ENCODE peak calls at places on chromosomes 7 and 10, in seven cellular contexts. One of them, this sample, is unnamed.

GRCh38 chr10:70528726-70529362 is 50.3 kb downstream of the PALD1 start:
- DNase-seq in GM12865: peak
- DNase-seq in astrocyte of the spinal cord: peak
- DNase-seq in astrocyte of the cerebellum: no peak
- DNase-seq in thoracic aorta: no peak
- DNase-seq in IMR-90: peak
- DNase-seq in AG04450: no peak
- DNase-seq in this sample: no peak

GRCh38 chr10:31929260-31929985 is 792 bp upstream of the ARHGAP12 start:
- DNase-seq in GM12865: peak
- DNase-seq in astrocyte of the spinal cord: peak
- DNase-seq in astrocyte of the cerebellum: no peak
- DNase-seq in thoracic aorta: no peak
- DNase-seq in IMR-90: no peak
- DNase-seq in AG04450: no peak
- DNase-seq in this sample: peak

GRCh38 chr7:23679898-23680416 is at the start of gene FAM221A:
- DNase-seq in GM12865: peak
- DNase-seq in astrocyte of the spinal cord: peak
- DNase-seq in astrocyte of the cerebellum: peak
- DNase-seq in thoracic aorta: peak
- DNase-seq in IMR-90: peak
- DNase-seq in AG04450: peak
- DNase-seq in this sample: peak

GRCh38 chr7:12389089-12389700 is 14.5 kb downstream of the VWDE start:
- DNase-seq in GM12865: peak
- DNase-seq in astrocyte of the spinal cord: peak
- DNase-seq in astrocyte of the cerebellum: peak
- DNase-seq in thoracic aorta: no peak
- DNase-seq in IMR-90: peak
- DNase-seq in AG04450: peak
- DNase-seq in this sample: peak

GRCh38 chr7:99312316-99313203 is 13.1 kb upstream of the ARPC1A start:
- DNase-seq in GM12865: peak
- DNase-seq in astrocyte of the spinal cord: peak
- DNase-seq in astrocyte of the cerebellum: peak
- DNase-seq in thoracic aorta: peak
- DNase-seq in IMR-90: peak
- DNase-seq in AG04450: peak
- DNase-seq in this sample: peak

GRCh38 chr7:132653364-132653930 is 77.2 kb upstream of the PLXNA4 start:
- DNase-seq in GM12865: peak
- DNase-seq in astrocyte of the spinal cord: no peak
- DNase-seq in astrocyte of the cerebellum: no peak
- DNase-seq in thoracic aorta: no peak
- DNase-seq in IMR-90: no peak
- DNase-seq in AG04450: no peak
- DNase-seq in this sample: no peak

GRCh38 chr7:123846217-123846891 is 1.4 kb downstream of the HYAL4 start:
- DNase-seq in GM12865: peak
- DNase-seq in astrocyte of the spinal cord: peak
- DNase-seq in astrocyte of the cerebellum: peak
- DNase-seq in thoracic aorta: no peak
- DNase-seq in IMR-90: no peak
- DNase-seq in AG04450: no peak
- DNase-seq in this sample: no peak

GRCh38 chr7:31114593-31115343 is 62.7 kb downstream of the ADCYAP1R1 start:
- DNase-seq in GM12865: peak
- DNase-seq in astrocyte of the spinal cord: peak
- DNase-seq in astrocyte of the cerebellum: peak
- DNase-seq in thoracic aorta: no peak
- DNase-seq in IMR-90: peak
- DNase-seq in AG04450: no peak
- DNase-seq in this sample: peak

GRCh38 chr10:106493166-106493565 is 671.3 kb downstream of the SORCS1 start:
- DNase-seq in GM12865: no peak
- DNase-seq in astrocyte of the spinal cord: no peak
- DNase-seq in astrocyte of the cerebellum: no peak
- DNase-seq in thoracic aorta: no peak
- DNase-seq in IMR-90: no peak
- DNase-seq in AG04450: no peak
- DNase-seq in this sample: no peak

GRCh38 chr10:113056468-113057021 is 106.5 kb downstream of the TCF7L2 start:
- DNase-seq in GM12865: no peak
- DNase-seq in astrocyte of the spinal cord: peak
- DNase-seq in astrocyte of the cerebellum: peak
- DNase-seq in thoracic aorta: no peak
- DNase-seq in IMR-90: peak
- DNase-seq in AG04450: no peak
- DNase-seq in this sample: no peak

GRCh38 chr10:60706146-60706545 is 72.1 kb upstream of the CDK1 start:
- DNase-seq in GM12865: no peak
- DNase-seq in astrocyte of the spinal cord: no peak
- DNase-seq in astrocyte of the cerebellum: no peak
- DNase-seq in thoracic aorta: no peak
- DNase-seq in IMR-90: no peak
- DNase-seq in AG04450: no peak
- DNase-seq in this sample: no peak

GRCh38 chr7:38383281-38383680 is 109.8 kb upstream of the TARP start:
- DNase-seq in GM12865: no peak
- DNase-seq in astrocyte of the spinal cord: no peak
- DNase-seq in astrocyte of the cerebellum: no peak
- DNase-seq in thoracic aorta: no peak
- DNase-seq in IMR-90: no peak
- DNase-seq in AG04450: no peak
- DNase-seq in this sample: no peak

GRCh38 chr7:74272305-74273038 is 16.7 kb upstream of the CLIP2 start:
- DNase-seq in GM12865: peak
- DNase-seq in astrocyte of the spinal cord: peak
- DNase-seq in astrocyte of the cerebellum: peak
- DNase-seq in thoracic aorta: peak
- DNase-seq in IMR-90: peak
- DNase-seq in AG04450: peak
- DNase-seq in this sample: no peak

GRCh38 chr7:131007439-131008330 is 273.7 kb upstream of the KLF14 start:
- DNase-seq in GM12865: peak
- DNase-seq in astrocyte of the spinal cord: peak
- DNase-seq in astrocyte of the cerebellum: peak
- DNase-seq in thoracic aorta: no peak
- DNase-seq in IMR-90: peak
- DNase-seq in AG04450: no peak
- DNase-seq in this sample: peak

GRCh38 chr7:70092314-70093303 is 494.3 kb downstream of the AUTS2 start:
- DNase-seq in GM12865: no peak
- DNase-seq in astrocyte of the spinal cord: peak
- DNase-seq in astrocyte of the cerebellum: peak
- DNase-seq in thoracic aorta: no peak
- DNase-seq in IMR-90: peak
- DNase-seq in AG04450: no peak
- DNase-seq in this sample: no peak

GRCh38 chr10:124173298-124173900 is 80.0 kb upstream of the CHST15 start:
- DNase-seq in GM12865: no peak
- DNase-seq in astrocyte of the spinal cord: no peak
- DNase-seq in astrocyte of the cerebellum: no peak
- DNase-seq in thoracic aorta: no peak
- DNase-seq in IMR-90: no peak
- DNase-seq in AG04450: no peak
- DNase-seq in this sample: no peak

GRCh38 chr7:149238051-149238450 is 1.4 kb upstream of the ZNF212 start:
- DNase-seq in GM12865: no peak
- DNase-seq in astrocyte of the spinal cord: no peak
- DNase-seq in astrocyte of the cerebellum: no peak
- DNase-seq in thoracic aorta: no peak
- DNase-seq in IMR-90: peak
- DNase-seq in AG04450: no peak
- DNase-seq in this sample: no peak

GRCh38 chr7:92131764-92132330 is 2.4 kb downstream of the CYP51A1 start:
- DNase-seq in GM12865: peak
- DNase-seq in astrocyte of the spinal cord: no peak
- DNase-seq in astrocyte of the cerebellum: no peak
- DNase-seq in thoracic aorta: no peak
- DNase-seq in IMR-90: no peak
- DNase-seq in AG04450: no peak
- DNase-seq in this sample: no peak
- H3K4me3 ChIP-seq in GM12865: peak
- H3K4me3 ChIP-seq in astrocyte of the spinal cord: no peak
- H3K4me3 ChIP-seq in astrocyte of the cerebellum: peak
- H3K4me3 ChIP-seq in thoracic aorta: no peak
- H3K4me3 ChIP-seq in IMR-90: no peak
- H3K4me3 ChIP-seq in AG04450: no peak
- H3K4me3 ChIP-seq in this sample: no peak

GRCh38 chr7:40833541-40834234 is 698.9 kb downstream of the SUGCT start:
- DNase-seq in GM12865: no peak
- DNase-seq in astrocyte of the spinal cord: peak
- DNase-seq in astrocyte of the cerebellum: no peak
- DNase-seq in thoracic aorta: no peak
- DNase-seq in IMR-90: peak
- DNase-seq in AG04450: no peak
- DNase-seq in this sample: no peak

GRCh38 chr7:40840990-40841389 is 706.2 kb downstream of the SUGCT start:
- DNase-seq in GM12865: no peak
- DNase-seq in astrocyte of the spinal cord: no peak
- DNase-seq in astrocyte of the cerebellum: no peak
- DNase-seq in thoracic aorta: no peak
- DNase-seq in IMR-90: no peak
- DNase-seq in AG04450: no peak
- DNase-seq in this sample: no peak

GRCh38 chr7:40839881-40840280 is 705.1 kb downstream of the SUGCT start:
- DNase-seq in GM12865: no peak
- DNase-seq in astrocyte of the spinal cord: peak
- DNase-seq in astrocyte of the cerebellum: no peak
- DNase-seq in thoracic aorta: no peak
- DNase-seq in IMR-90: peak
- DNase-seq in AG04450: no peak
- DNase-seq in this sample: no peak

DNA sequence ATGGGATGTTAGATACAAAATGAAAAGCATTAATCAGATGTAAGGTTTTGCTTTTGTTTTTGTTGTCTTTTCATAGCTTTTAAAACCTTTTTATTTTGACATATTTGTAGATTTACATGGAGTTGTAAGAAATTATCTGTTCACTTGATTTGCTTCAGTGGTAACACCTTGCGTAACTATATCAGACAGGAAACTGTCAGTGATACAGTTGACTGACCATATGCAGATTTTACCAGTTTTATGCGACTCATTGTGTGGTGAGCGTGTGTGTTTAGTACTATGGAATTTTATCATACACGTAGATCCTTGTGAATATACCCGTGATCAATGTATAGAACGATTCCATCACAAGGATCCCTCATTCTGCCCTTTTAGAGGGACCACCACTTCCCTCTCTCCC is 701.4 kb downstream of the SUGCT start:
- DNase-seq in GM12865: no peak
- DNase-seq in astrocyte of the spinal cord: no peak
- DNase-seq in astrocyte of the cerebellum: no peak
- DNase-seq in thoracic aorta: no peak
- DNase-seq in IMR-90: peak
- DNase-seq in AG04450: no peak
- DNase-seq in this sample: no peak
- H3K4me3 ChIP-seq in GM12865: no peak
- H3K4me3 ChIP-seq in astrocyte of the spinal cord: no peak
- H3K4me3 ChIP-seq in astrocyte of the cerebellum: no peak
- H3K4me3 ChIP-seq in thoracic aorta: no peak
- H3K4me3 ChIP-seq in IMR-90: no peak
- H3K4me3 ChIP-seq in AG04450: no peak
- H3K4me3 ChIP-seq in this sample: no peak

DNA sequence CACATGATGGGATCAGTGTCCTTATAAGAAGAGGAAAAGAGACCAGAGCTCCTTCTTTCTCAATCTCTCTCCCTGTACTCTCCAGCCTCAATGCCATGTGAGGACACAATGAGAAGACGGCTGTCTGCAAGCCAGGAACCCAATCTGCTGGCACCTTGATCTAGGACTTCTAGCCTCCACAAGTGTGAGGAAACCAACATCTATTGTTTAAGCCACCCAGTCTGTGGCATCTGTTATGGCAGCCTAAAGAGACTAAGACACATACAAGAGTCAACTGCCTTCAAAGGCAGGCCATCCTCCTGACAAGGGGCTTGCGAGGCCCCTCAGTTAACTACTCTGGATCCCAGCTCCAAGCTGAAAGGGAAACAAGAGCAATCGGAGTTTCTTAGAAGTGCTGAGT is 218.2 kb upstream of the FRMD4A start:
- DNase-seq in GM12865: no peak
- DNase-seq in astrocyte of the spinal cord: no peak
- DNase-seq in astrocyte of the cerebellum: no peak
- DNase-seq in thoracic aorta: no peak
- DNase-seq in IMR-90: no peak
- DNase-seq in AG04450: no peak
- DNase-seq in this sample: no peak
- H3K4me3 ChIP-seq in GM12865: no peak
- H3K4me3 ChIP-seq in astrocyte of the spinal cord: no peak
- H3K4me3 ChIP-seq in astrocyte of the cerebellum: no peak
- H3K4me3 ChIP-seq in thoracic aorta: no peak
- H3K4me3 ChIP-seq in IMR-90: no peak
- H3K4me3 ChIP-seq in AG04450: no peak
- H3K4me3 ChIP-seq in this sample: no peak

DNA sequence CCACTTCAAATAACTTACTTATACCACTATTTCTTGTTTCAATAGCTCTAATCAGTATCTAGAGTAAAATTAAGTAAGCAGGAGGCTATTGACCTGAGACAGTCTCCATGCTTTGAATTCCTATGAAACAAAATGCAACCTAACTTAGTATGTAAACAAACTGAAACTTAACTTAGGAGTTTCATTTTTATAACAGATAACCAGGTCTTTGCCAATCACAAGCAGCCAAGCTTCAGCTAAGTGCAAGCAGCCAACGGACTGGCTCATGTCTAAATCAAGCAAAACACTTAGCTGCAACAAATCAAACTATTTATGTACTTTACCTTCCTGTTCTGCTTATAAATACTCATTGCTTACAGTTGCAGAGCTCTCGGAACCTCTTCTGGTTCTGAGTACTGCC is 4.4 kb upstream of the GSTK1 start:
- DNase-seq in GM12865: peak
- DNase-seq in astrocyte of the spinal cord: no peak
- DNase-seq in astrocyte of the cerebellum: no peak
- DNase-seq in thoracic aorta: no peak
- DNase-seq in IMR-90: peak
- DNase-seq in AG04450: no peak
- DNase-seq in this sample: no peak
- H3K4me3 ChIP-seq in GM12865: no peak
- H3K4me3 ChIP-seq in astrocyte of the spinal cord: no peak
- H3K4me3 ChIP-seq in astrocyte of the cerebellum: no peak
- H3K4me3 ChIP-seq in thoracic aorta: peak
- H3K4me3 ChIP-seq in IMR-90: no peak
- H3K4me3 ChIP-seq in AG04450: no peak
- H3K4me3 ChIP-seq in this sample: no peak

This sample was measured in Jurkat, Clone E6-1.